ENCODE peak calls at places on chromosomes 7 and 10, in five cellular contexts. A, H, W, K and S are unnamed samples. For H3K9me3, the result is how much of the 10 kb centered on the place peaks cover.

GRCh38 chr7:34491899-34492298 is 166.1 kb upstream of the NPSR1 start:
- DNase-seq in A (no peak), H (no peak), W (no peak), K (no peak), S (no peak)

GRCh38 chr7:1087952-1088920 is at the start of gene GPER1:
- DNase-seq in A (peak), H (no peak), W (peak), K (peak), S (peak)

GRCh38 chr7:17941171-17941490 is 837 bp upstream of the SNX13 start:
- DNase-seq in A (peak), H (no peak), W (no peak), K (peak), S (no peak)

GRCh38 chr7:131836733-131837132 is 280.3 kb upstream of the PODXL start:
- DNase-seq in A (no peak), H (no peak), W (no peak), K (no peak), S (no peak)

GRCh38 chr7:29609162-29610030 is 45.8 kb downstream of the PRR15 start:
- DNase-seq in A (peak), H (no peak), W (no peak), K (peak), S (peak)

GRCh38 chr7:2044883-2045471 is 187.8 kb downstream of the MAD1L1 start:
- DNase-seq in A (no peak), H (peak), W (no peak), K (no peak), S (no peak)

GRCh38 chr10:15579605-15580004 is 140.1 kb downstream of the ITGA8 start:
- DNase-seq in A (peak), H (no peak), W (peak), K (peak), S (no peak)

GRCh38 chr10:116073451-116073850 is 199.6 kb downstream of the GFRA1 start:
- DNase-seq in A (no peak), H (no peak), W (no peak), K (no peak), S (no peak)

GRCh38 chr7:115910541-115911164 is 119.9 kb downstream of the TFEC start:
- DNase-seq in A (peak), H (no peak), W (peak), K (peak), S (no peak)

GRCh38 chr7:136998495-136998894 is 130.0 kb downstream of the CHRM2 start:
- DNase-seq in A (peak), H (no peak), W (peak), K (peak), S (no peak)

GRCh38 chr10:72612203-72612826 is 13.6 kb downstream of the MICU1 start:
- DNase-seq in A (peak), H (no peak), W (no peak), K (peak), S (no peak)

GRCh38 chr7:117283371-117283770 is 39.5 kb downstream of the WNT2 start:
- DNase-seq in A (peak), H (no peak), W (peak), K (peak), S (peak)

GRCh38 chr7:155807805-155808550 is 4.3 kb downstream of the SHH start:
- DNase-seq in A (no peak), H (no peak), W (no peak), K (no peak), S (no peak)

GRCh38 chr10:88754272-88754671 is 5.5 kb upstream of the LIPN start:
- DNase-seq in A (peak), H (no peak), W (peak), K (peak), S (peak)

GRCh38 chr10:36391405-36391804 is 734.0 kb upstream of the ANKRD30A start:
- DNase-seq in A (no peak), H (no peak), W (no peak), K (no peak), S (no peak)

GRCh38 chr7:158811461-158811860 is 17.8 kb downstream of the ESYT2 start:
- DNase-seq in A (peak), H (no peak), W (peak), K (peak), S (no peak)

GRCh38 chr7:140269004-140269638 is 92.3 kb upstream of the KDM7A start:
- DNase-seq in A (no peak), H (no peak), W (no peak), K (no peak), S (no peak)

GRCh38 chr10:90193240-90193985 is 492.0 kb downstream of the KIF20B start:
- DNase-seq in A (peak), H (no peak), W (peak), K (peak), S (no peak)

GRCh38 chr10:132489053-132489703 is 48.4 kb upstream of the INPP5A start:
- DNase-seq in A (peak), H (peak), W (peak), K (peak), S (peak)

GRCh38 chr7:77238703-77239136 is 39.1 kb upstream of the FGL2 start:
- DNase-seq in A (no peak), H (no peak), W (no peak), K (no peak), S (no peak)

GRCh38 chr10:33657154-33657900 is 322.9 kb upstream of the NRP1 start:
- DNase-seq in A (peak), H (no peak), W (peak), K (no peak), S (no peak)

GRCh38 chr7:9891056-9891455 is 1082.6 kb upstream of the PHF14 start:
- DNase-seq in A (no peak), H (no peak), W (no peak), K (no peak), S (no peak)

GRCh38 chr7:9889557-9889956 is 1084.1 kb upstream of the PHF14 start:
- DNase-seq in A (no peak), H (no peak), W (no peak), K (no peak), S (no peak)

DNA sequence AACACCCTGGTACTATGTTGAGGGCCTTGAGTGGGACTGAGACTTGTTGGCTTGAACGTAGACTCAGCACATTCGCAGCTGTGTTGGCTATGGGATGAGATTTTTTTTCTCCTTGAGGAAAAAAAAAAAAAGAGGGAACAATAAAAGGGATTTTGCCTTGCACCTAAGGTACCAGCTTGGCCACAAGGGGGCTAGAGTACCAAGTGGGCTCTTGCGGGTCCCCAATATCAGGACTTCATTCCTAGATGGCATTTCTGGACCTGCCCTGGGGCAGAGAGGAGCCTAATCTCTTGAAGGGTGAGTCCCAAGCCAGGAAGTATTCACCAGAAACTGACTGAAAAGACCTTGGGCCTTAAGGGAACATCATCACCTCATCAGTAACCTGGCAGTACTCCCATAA is 1083.6 kb upstream of the PHF14 start:
- DNase-seq in A (no peak), H (no peak), W (no peak), K (no peak), S (no peak)
- H3K9me3 ChIP-seq in A (under half), H (under half), W (under half), K (under half), S (under half)

DNA sequence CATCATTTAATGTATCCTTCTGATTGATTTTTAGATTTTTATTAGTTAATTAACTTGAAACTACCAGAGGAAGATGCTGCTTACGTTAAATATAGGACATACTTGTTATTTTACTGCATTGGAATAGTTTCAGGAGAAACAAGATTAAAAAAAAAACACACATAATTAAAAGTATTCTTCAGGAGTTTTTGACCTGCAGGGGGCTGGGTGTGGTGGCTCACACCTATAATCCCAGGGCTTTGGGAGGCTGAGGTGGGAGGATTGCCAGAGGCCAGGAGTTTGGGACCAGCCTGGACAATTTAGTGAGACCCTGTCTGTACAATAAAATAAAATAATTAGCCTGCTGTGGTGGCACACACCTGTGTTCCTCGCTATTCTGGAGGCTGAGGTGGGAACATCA is 10.7 kb downstream of the CBLL1 start:
- DNase-seq in A (no peak), H (no peak), W (no peak), K (no peak), S (no peak)
- H3K9me3 ChIP-seq in A (under half), H (under half), W (under half), K (under half), S (under half)

DNA sequence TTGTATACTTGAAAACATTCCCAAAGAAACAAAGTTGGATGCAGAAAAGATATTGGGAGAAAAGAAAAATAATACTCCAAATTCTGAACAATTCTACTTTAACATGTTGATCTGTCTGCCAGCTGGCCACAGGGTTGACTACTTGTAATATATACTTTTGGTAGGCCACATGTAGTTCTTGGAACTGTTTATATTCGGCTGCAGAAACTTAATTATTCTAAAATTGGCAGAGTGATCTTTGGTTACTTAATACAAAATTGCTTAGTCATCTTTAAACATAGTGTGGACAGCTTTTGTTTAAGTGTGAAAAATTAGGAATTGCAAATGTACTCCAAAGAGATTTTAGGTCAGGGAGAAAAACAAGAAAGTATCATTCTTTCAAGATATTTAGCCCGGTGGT is 76.0 kb downstream of the CALD1 start:
- DNase-seq in A (peak), H (no peak), W (no peak), K (peak), S (peak)
- H3K9me3 ChIP-seq in A (under half), H (under half), W (under half), K (under half), S (under half)

GRCh38 chr10:44065788-44066075 is 319.2 kb downstream of the CXCL12 start:
- DNase-seq in A (no peak), H (no peak), W (no peak), K (no peak), S (no peak)

GRCh38 chr10:44064317-44064716 is 320.6 kb downstream of the CXCL12 start:
- DNase-seq in A (no peak), H (no peak), W (no peak), K (no peak), S (no peak)

GRCh38 chr10:44066211-44066837 is 318.6 kb downstream of the CXCL12 start:
- DNase-seq in A (no peak), H (no peak), W (no peak), K (no peak), S (no peak)

GRCh38 chr10:44064987-44065787 is 319.7 kb downstream of the CXCL12 start:
- DNase-seq in A (no peak), H (no peak), W (no peak), K (no peak), S (no peak)

DNA sequence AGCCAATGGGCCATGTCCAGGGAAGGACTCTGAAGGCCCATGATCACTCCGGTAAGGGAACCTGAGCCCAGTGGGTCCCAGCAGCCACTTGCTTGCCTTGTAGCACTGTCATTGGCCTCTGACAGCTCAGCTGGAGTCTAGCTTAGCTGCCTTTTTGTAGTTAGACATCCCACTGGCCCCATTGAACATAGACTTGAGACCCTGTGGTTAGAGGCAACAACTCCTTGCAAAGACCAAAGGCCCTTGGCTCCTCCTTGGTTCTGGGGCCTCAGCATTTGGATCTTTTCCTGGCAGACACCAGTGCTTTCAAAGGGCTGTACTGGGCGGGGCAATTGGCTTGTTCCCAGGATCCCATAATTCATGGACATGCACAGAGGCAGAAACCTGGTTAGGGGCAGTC is 321.2 kb downstream of the CXCL12 start:
- DNase-seq in A (no peak), H (no peak), W (no peak), K (no peak), S (no peak)
- H3K9me3 ChIP-seq in A (under half), H (under half), W (under half), K (under half), S (under half)

GRCh38 chr7:27108390-27109127 is 6.1 kb upstream of the HOXA2 start:
- DNase-seq in A (peak), H (no peak), W (peak), K (no peak), S (no peak)

GRCh38 chr7:27106181-27106905 is 3.9 kb upstream of the HOXA2 start:
- DNase-seq in A (peak), H (no peak), W (peak), K (peak), S (no peak)

GRCh38 chr7:27106906-27107250 is 4.4 kb upstream of the HOXA2 start:
- DNase-seq in A (no peak), H (no peak), W (no peak), K (no peak), S (no peak)

GRCh38 chr7:27107391-27107900 is 5.0 kb upstream of the HOXA2 start:
- DNase-seq in A (peak), H (no peak), W (peak), K (no peak), S (no peak)

GRCh38 chr7:27107901-27108381 is 5.5 kb upstream of the HOXA2 start:
- DNase-seq in A (no peak), H (no peak), W (peak), K (no peak), S (no peak)
- H3K9me3 ChIP-seq in A (under half), H (under half), W (under half), K (under half), S (under half)

GRCh38 chr10:91992026-91992425 is 68.5 kb downstream of the BTAF1 start:
- DNase-seq in A (no peak), H (no peak), W (no peak), K (no peak), S (no peak)
- H3K9me3 ChIP-seq in A (under half), H (under half), W (under half), K (under half), S (under half)